ENCODE peak calls at places on chromosomes 11 and 22, in six cellular contexts. One of them, this sample, is unnamed.
A peak's percentile ranks its signal among the peaks of the same experiment; 100 is the strongest.

GRCh38 chr11:44033411-44033850 is 14.3 kb upstream of the ACCSL start:
- DNase-seq in mesendoderm: no peak
- DNase-seq in IMR-90: no peak
- DNase-seq in H9: no peak
- DNase-seq in mesenchymal stem cell: no peak
- DNase-seq in H1: peak; percentile 6
- DNase-seq in this sample: no peak

GRCh38 chr11:134574425-134574824 is 162.4 kb upstream of the B3GAT1 start:
- DNase-seq in mesendoderm: no peak
- DNase-seq in IMR-90: no peak
- DNase-seq in H9: no peak
- DNase-seq in mesenchymal stem cell: no peak
- DNase-seq in H1: peak; percentile 30
- DNase-seq in this sample: no peak

GRCh38 chr11:17927643-17928343 is 85.1 kb downstream of the SERGEF start:
- DNase-seq in mesendoderm: no peak
- DNase-seq in IMR-90: peak; percentile 85
- DNase-seq in H9: no peak
- DNase-seq in mesenchymal stem cell: peak; percentile 66
- DNase-seq in H1: no peak
- DNase-seq in this sample: no peak

GRCh38 chr22:50305658-50306566 is 1.5 kb downstream of the PLXNB2 start:
- DNase-seq in mesendoderm: peak; percentile 53
- DNase-seq in IMR-90: peak; percentile 95
- DNase-seq in H9: no peak
- DNase-seq in mesenchymal stem cell: peak; percentile 90
- DNase-seq in H1: no peak
- DNase-seq in this sample: no peak

GRCh38 chr22:41963453-41964105 is 5.7 kb upstream of the SEPTIN3 start:
- DNase-seq in mesendoderm: no peak
- DNase-seq in IMR-90: peak; percentile 43
- DNase-seq in H9: no peak
- DNase-seq in mesenchymal stem cell: no peak
- DNase-seq in H1: no peak
- DNase-seq in this sample: no peak

GRCh38 chr11:64900263-64900678 is 16.7 kb downstream of the ATG2A start:
- DNase-seq in mesendoderm: no peak
- DNase-seq in IMR-90: peak; percentile 13
- DNase-seq in H9: no peak
- DNase-seq in mesenchymal stem cell: no peak
- DNase-seq in H1: no peak
- DNase-seq in this sample: no peak

GRCh38 chr11:3002871-3003270 is 10.7 kb upstream of the NAP1L4 start:
- DNase-seq in mesendoderm: no peak
- DNase-seq in IMR-90: no peak
- DNase-seq in H9: no peak
- DNase-seq in mesenchymal stem cell: no peak
- DNase-seq in H1: no peak
- DNase-seq in this sample: no peak

GRCh38 chr22:20261848-20262581 is 6.1 kb downstream of the RTN4R start:
- DNase-seq in mesendoderm: no peak
- DNase-seq in IMR-90: no peak
- DNase-seq in H9: no peak
- DNase-seq in mesenchymal stem cell: no peak
- DNase-seq in H1: no peak
- DNase-seq in this sample: no peak

GRCh38 chr11:31240340-31240904 is 129.1 kb downstream of the DCDC1 start:
- DNase-seq in mesendoderm: peak; percentile 72
- DNase-seq in IMR-90: peak; percentile 33
- DNase-seq in H9: peak; percentile 40
- DNase-seq in mesenchymal stem cell: peak; percentile 47
- DNase-seq in H1: no peak
- DNase-seq in this sample: peak; percentile 50

GRCh38 chr11:128908391-128909246 is 17.5 kb downstream of the KCNJ5 start:
- DNase-seq in mesendoderm: no peak
- DNase-seq in IMR-90: peak; percentile 82
- DNase-seq in H9: no peak
- DNase-seq in mesenchymal stem cell: peak; percentile 79
- DNase-seq in H1: no peak
- DNase-seq in this sample: no peak

GRCh38 chr11:44979536-44980399 is 29.1 kb upstream of the TP53I11 start:
- DNase-seq in mesendoderm: peak; percentile 86
- DNase-seq in IMR-90: no peak
- DNase-seq in H9: peak; percentile 62
- DNase-seq in mesenchymal stem cell: no peak
- DNase-seq in H1: no peak
- DNase-seq in this sample: no peak

GRCh38 chr11:82365351-82365750 is 368.3 kb downstream of the FAM181B start:
- DNase-seq in mesendoderm: no peak
- DNase-seq in IMR-90: no peak
- DNase-seq in H9: no peak
- DNase-seq in mesenchymal stem cell: no peak
- DNase-seq in H1: no peak
- DNase-seq in this sample: no peak

GRCh38 chr11:64918056-64918455 is 1.0 kb upstream of the ATG2A start:
- DNase-seq in mesendoderm: peak; percentile 39
- DNase-seq in IMR-90: peak; percentile 70
- DNase-seq in H9: no peak
- DNase-seq in mesenchymal stem cell: peak; percentile 68
- DNase-seq in H1: no peak
- DNase-seq in this sample: no peak

GRCh38 chr22:46798366-46799057 is 36.1 kb downstream of the TBC1D22A start:
- DNase-seq in mesendoderm: peak; percentile 86
- DNase-seq in IMR-90: peak; percentile 66
- DNase-seq in H9: peak; percentile 85
- DNase-seq in mesenchymal stem cell: peak; percentile 76
- DNase-seq in H1: peak; percentile 94
- DNase-seq in this sample: peak; percentile 55

GRCh38 chr11:70397983-70398833 is at the start of gene CTTN:
- DNase-seq in mesendoderm: peak; percentile 96
- DNase-seq in IMR-90: peak; percentile 85
- DNase-seq in H9: peak; percentile 96
- DNase-seq in mesenchymal stem cell: peak; percentile 89
- DNase-seq in H1: peak; percentile 90
- DNase-seq in this sample: peak; percentile 91

GRCh38 chr11:108117746-108118371 is 3.5 kb upstream of the ACAT1 start:
- DNase-seq in mesendoderm: peak; percentile 44
- DNase-seq in IMR-90: peak; percentile 76
- DNase-seq in H9: no peak
- DNase-seq in mesenchymal stem cell: peak; percentile 53
- DNase-seq in H1: no peak
- DNase-seq in this sample: no peak

DNA sequence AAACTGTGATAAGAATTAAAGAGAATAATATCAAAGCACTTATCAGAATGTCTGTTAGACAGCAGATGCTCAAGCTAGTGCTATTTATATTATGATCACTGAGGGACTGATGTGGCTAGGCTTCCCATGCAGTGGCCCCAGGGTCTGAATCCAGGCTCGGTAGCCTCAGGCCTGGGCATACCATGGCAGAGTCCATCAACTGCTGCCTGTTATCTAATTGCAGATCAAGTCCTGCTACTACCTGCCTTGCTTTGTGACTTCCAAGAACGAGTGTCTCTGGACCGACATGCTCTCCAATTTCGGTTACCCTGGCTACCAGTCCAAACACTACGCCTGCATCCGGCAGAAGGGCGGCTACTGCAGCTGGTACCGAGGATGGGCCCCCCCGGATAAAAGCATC is 57.5 kb downstream of the TIMP3 start:
- DNase-seq in mesendoderm: no peak
- DNase-seq in IMR-90: no peak
- DNase-seq in H9: no peak
- DNase-seq in mesenchymal stem cell: peak; percentile 5
- DNase-seq in H1: no peak
- DNase-seq in this sample: no peak
- H2BK15ac ChIP-seq in mesendoderm: no peak overlapping the region
- H2BK15ac ChIP-seq in IMR-90: no peak overlapping the region
- H2BK15ac ChIP-seq in H9: no peak overlapping the region
- H2BK15ac ChIP-seq in mesenchymal stem cell: no peak overlapping the region
- H2BK15ac ChIP-seq in H1: no peak overlapping the region
- H2BK15ac ChIP-seq in this sample: no peak overlapping the region

GRCh38 chr11:61828629-61829407 is 718 bp downstream of the FADS2 start:
- DNase-seq in mesendoderm: peak; percentile 71
- DNase-seq in IMR-90: no peak
- DNase-seq in H9: peak; percentile 44
- DNase-seq in mesenchymal stem cell: peak; percentile 68
- DNase-seq in H1: peak; percentile 73
- DNase-seq in this sample: peak; percentile 57
- H2BK5ac ChIP-seq in mesendoderm: peak overlapping the region; percentile 98
- H2BK5ac ChIP-seq in IMR-90: no peak overlapping the region
- H2BK5ac ChIP-seq in H9: no peak overlapping the region
- H2BK5ac ChIP-seq in mesenchymal stem cell: peak overlapping the region; percentile 1
- H2BK5ac ChIP-seq in H1: peak overlapping the region; percentile 71
- H2BK5ac ChIP-seq in this sample: peak overlapping the region; percentile 100

GRCh38 chr22:48423481-48423901 is 1404.2 kb downstream of the BRD1 start:
- DNase-seq in mesendoderm: no peak
- DNase-seq in IMR-90: no peak
- DNase-seq in H9: no peak
- DNase-seq in mesenchymal stem cell: no peak
- DNase-seq in H1: no peak
- DNase-seq in this sample: no peak

GRCh38 chr22:48424661-48425060 is 1403.0 kb downstream of the BRD1 start:
- DNase-seq in mesendoderm: no peak
- DNase-seq in IMR-90: no peak
- DNase-seq in H9: no peak
- DNase-seq in mesenchymal stem cell: no peak
- DNase-seq in H1: no peak
- DNase-seq in this sample: no peak

GRCh38 chr22:48426466-48427380 is 1401.0 kb downstream of the BRD1 start:
- DNase-seq in mesendoderm: no peak
- DNase-seq in IMR-90: no peak
- DNase-seq in H9: no peak
- DNase-seq in mesenchymal stem cell: no peak
- DNase-seq in H1: no peak
- DNase-seq in this sample: no peak

GRCh38 chr22:48424201-48424627 is 1403.5 kb downstream of the BRD1 start:
- DNase-seq in mesendoderm: no peak
- DNase-seq in IMR-90: no peak
- DNase-seq in H9: no peak
- DNase-seq in mesenchymal stem cell: no peak
- DNase-seq in H1: no peak
- DNase-seq in this sample: no peak

DNA sequence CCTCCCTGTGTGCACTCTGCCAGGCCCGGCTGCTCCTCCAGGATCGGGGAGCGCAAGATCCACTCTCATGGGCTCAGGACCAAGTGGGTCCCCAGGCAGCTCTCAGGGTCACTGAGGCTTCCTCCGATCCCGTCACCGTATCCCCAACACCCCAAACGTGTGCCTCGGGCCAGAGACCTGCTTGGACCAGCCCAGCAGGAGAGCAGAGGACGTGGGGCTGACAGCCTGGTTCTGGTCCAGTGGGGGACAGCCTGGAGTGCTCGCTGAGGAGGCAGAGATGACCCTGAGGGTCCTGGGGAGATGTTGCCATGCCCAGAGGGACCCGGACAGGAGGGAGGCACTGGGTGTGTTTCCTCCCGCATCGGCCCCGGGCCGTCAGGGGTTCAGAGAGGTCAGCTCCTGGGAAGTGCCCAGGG is 1402.6 kb downstream of the BRD1 start:
- DNase-seq in mesendoderm: no peak
- DNase-seq in IMR-90: no peak
- DNase-seq in H9: no peak
- DNase-seq in mesenchymal stem cell: no peak
- DNase-seq in H1: no peak
- DNase-seq in this sample: no peak
- H2BK15ac ChIP-seq in mesendoderm: no peak overlapping the region
- H2BK15ac ChIP-seq in IMR-90: no peak overlapping the region
- H2BK15ac ChIP-seq in H9: no peak overlapping the region
- H2BK15ac ChIP-seq in mesenchymal stem cell: no peak overlapping the region
- H2BK15ac ChIP-seq in H1: peak overlapping the region; percentile 29
- H2BK15ac ChIP-seq in this sample: no peak overlapping the region

GRCh38 chr22:23517804-23518380 is 62.2 kb downstream of the IGLL1 start:
- DNase-seq in mesendoderm: no peak
- DNase-seq in IMR-90: no peak
- DNase-seq in H9: no peak
- DNase-seq in mesenchymal stem cell: no peak
- DNase-seq in H1: no peak
- DNase-seq in this sample: no peak
- H2BK5ac ChIP-seq in mesendoderm: no peak overlapping the region
- H2BK5ac ChIP-seq in IMR-90: no peak overlapping the region
- H2BK5ac ChIP-seq in H9: no peak overlapping the region
- H2BK5ac ChIP-seq in mesenchymal stem cell: no peak overlapping the region
- H2BK5ac ChIP-seq in H1: no peak overlapping the region
- H2BK5ac ChIP-seq in this sample: peak overlapping the region; percentile 63

GRCh38 chr22:35726933-35727332 is 9.3 kb downstream of the APOL5 start:
- DNase-seq in mesendoderm: no peak
- DNase-seq in IMR-90: no peak
- DNase-seq in H9: no peak
- DNase-seq in mesenchymal stem cell: no peak
- DNase-seq in H1: no peak
- DNase-seq in this sample: no peak

GRCh38 chr22:35728639-35729308 is 11.1 kb downstream of the APOL5 start:
- DNase-seq in mesendoderm: no peak
- DNase-seq in IMR-90: no peak
- DNase-seq in H9: no peak
- DNase-seq in mesenchymal stem cell: no peak
- DNase-seq in H1: no peak
- DNase-seq in this sample: no peak

GRCh38 chr22:35726398-35726797 is 8.7 kb downstream of the APOL5 start:
- DNase-seq in mesendoderm: no peak
- DNase-seq in IMR-90: no peak
- DNase-seq in H9: no peak
- DNase-seq in mesenchymal stem cell: no peak
- DNase-seq in H1: no peak
- DNase-seq in this sample: no peak

GRCh38 chr22:35727436-35727835 is 9.8 kb downstream of the APOL5 start:
- DNase-seq in mesendoderm: no peak
- DNase-seq in IMR-90: peak; percentile 50
- DNase-seq in H9: no peak
- DNase-seq in mesenchymal stem cell: no peak
- DNase-seq in H1: no peak
- DNase-seq in this sample: no peak

DNA sequence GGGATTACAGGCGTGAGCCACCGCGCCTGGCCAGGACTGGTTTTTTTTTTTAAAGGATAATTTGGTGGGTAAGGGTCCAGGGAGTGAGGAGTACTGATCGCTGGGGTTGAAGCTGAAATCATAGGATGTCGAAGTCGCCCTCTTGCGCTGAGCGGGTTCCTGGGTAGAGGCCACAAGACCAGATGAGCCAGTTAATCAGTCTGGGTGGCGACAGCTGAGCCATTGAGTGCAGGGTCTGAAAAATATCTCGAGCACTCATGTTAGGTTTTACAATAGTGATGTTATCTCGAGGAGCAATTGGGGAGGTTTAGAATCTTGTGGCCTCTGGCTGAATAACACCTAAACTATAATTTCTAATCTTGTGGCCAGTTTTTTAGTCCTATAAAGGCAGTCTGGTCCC is 7.8 kb downstream of the APOL5 start:
- DNase-seq in mesendoderm: no peak
- DNase-seq in IMR-90: no peak
- DNase-seq in H9: no peak
- DNase-seq in mesenchymal stem cell: no peak
- DNase-seq in H1: no peak
- DNase-seq in this sample: no peak
- H2BK15ac ChIP-seq in mesendoderm: no peak overlapping the region
- H2BK15ac ChIP-seq in IMR-90: no peak overlapping the region
- H2BK15ac ChIP-seq in H9: no peak overlapping the region
- H2BK15ac ChIP-seq in mesenchymal stem cell: no peak overlapping the region
- H2BK15ac ChIP-seq in H1: no peak overlapping the region
- H2BK15ac ChIP-seq in this sample: no peak overlapping the region

GRCh38 chr11:406796-407650 is 7.8 kb downstream of the SIGIRR start:
- DNase-seq in mesendoderm: peak; percentile 89
- DNase-seq in IMR-90: peak; percentile 65
- DNase-seq in H9: peak; percentile 91
- DNase-seq in mesenchymal stem cell: peak; percentile 72
- DNase-seq in H1: peak; percentile 88
- DNase-seq in this sample: peak; percentile 72
- H2BK5ac ChIP-seq in mesendoderm: no peak overlapping the region
- H2BK5ac ChIP-seq in IMR-90: peak overlapping the region; percentile 39
- H2BK5ac ChIP-seq in H9: no peak overlapping the region
- H2BK5ac ChIP-seq in mesenchymal stem cell: no peak overlapping the region
- H2BK5ac ChIP-seq in H1: no peak overlapping the region
- H2BK5ac ChIP-seq in this sample: peak overlapping the region; percentile 48